ENCODE peak calls at places on chromosomes 6 and 20, in nine cellular contexts. A, U, D, E, P, R, H, W and Z are unnamed samples.

GRCh38 chr20:19828233-19828632 is 70.2 kb downstream of the RIN2 start:
- DNase-seq in A (peak), U (peak), D (no peak), E (no peak), P (no peak), R (no peak), H (no peak), W (no peak), Z (no peak)

GRCh38 chr6:89299451-89299850 is 15.6 kb downstream of the GABRR2 start:
- DNase-seq in A (peak), U (peak), D (no peak), E (no peak), P (no peak), R (no peak), H (no peak), W (no peak), Z (no peak)

GRCh38 chr20:2937902-2938301 is 64.6 kb downstream of the PTPRA start:
- DNase-seq in A (no peak), U (no peak), D (no peak), E (no peak), P (no peak), R (no peak), H (no peak), W (no peak), Z (no peak)

GRCh38 chr6:82619573-82619972 is 256.0 kb downstream of the TPBG start:
- DNase-seq in A (no peak), U (no peak), D (no peak), E (no peak), P (no peak), R (no peak), H (no peak), W (no peak), Z (no peak)

GRCh38 chr6:9463311-9463710 is 951.6 kb downstream of the TFAP2A start:
- DNase-seq in A (no peak), U (no peak), D (no peak), E (no peak), P (no peak), R (no peak), H (no peak), W (no peak), Z (no peak)

GRCh38 chr6:73152998-73153757 is 72.1 kb downstream of the KHDC1L start:
- DNase-seq in A (peak), U (peak), D (no peak), E (no peak), P (no peak), R (no peak), H (no peak), W (no peak), Z (no peak)

GRCh38 chr20:12575352-12576095 is 433.2 kb upstream of the SPTLC3 start:
- DNase-seq in A (no peak), U (no peak), D (no peak), E (peak), P (no peak), R (peak), H (no peak), W (no peak), Z (no peak)

GRCh38 chr6:152136449-152136825 is 329.0 kb downstream of the ESR1 start:
- DNase-seq in A (peak), U (no peak), D (no peak), E (no peak), P (no peak), R (no peak), H (no peak), W (no peak), Z (no peak)

GRCh38 chr20:33566781-33567603 is 77.1 kb downstream of the CBFA2T2 start:
- DNase-seq in A (no peak), U (no peak), D (no peak), E (no peak), P (no peak), R (no peak), H (no peak), W (no peak), Z (no peak)

GRCh38 chr6:48744948-48745347 is 634.0 kb upstream of the PTCHD4 start:
- DNase-seq in A (peak), U (peak), D (no peak), E (no peak), P (no peak), R (no peak), H (no peak), W (no peak), Z (no peak)

GRCh38 chr6:26217714-26218075 is 130.5 kb downstream of the HFE start:
- DNase-seq in A (peak), U (peak), D (no peak), E (peak), P (no peak), R (no peak), H (no peak), W (no peak), Z (no peak)

GRCh38 chr6:44661221-44661609 is 273.7 kb downstream of the CDC5L start:
- DNase-seq in A (no peak), U (peak), D (no peak), E (no peak), P (no peak), R (no peak), H (no peak), W (no peak), Z (no peak)

GRCh38 chr6:51857134-51857533 is 230.3 kb downstream of the PKHD1 start:
- DNase-seq in A (no peak), U (no peak), D (no peak), E (no peak), P (no peak), R (no peak), H (no peak), W (no peak), Z (no peak)

GRCh38 chr20:19976595-19977372 is 40.4 kb upstream of the NAA20 start:
- DNase-seq in A (peak), U (peak), D (peak), E (peak), P (no peak), R (peak), H (peak), W (no peak), Z (no peak)

GRCh38 chr6:85047818-85048217 is 283.4 kb upstream of the TBX18 start:
- DNase-seq in A (no peak), U (peak), D (no peak), E (no peak), P (no peak), R (no peak), H (no peak), W (no peak), Z (no peak)

GRCh38 chr20:61535536-61535935 is 283.5 kb downstream of the CDH4 start:
- DNase-seq in A (no peak), U (no peak), D (no peak), E (no peak), P (no peak), R (no peak), H (no peak), W (no peak), Z (no peak)

DNA sequence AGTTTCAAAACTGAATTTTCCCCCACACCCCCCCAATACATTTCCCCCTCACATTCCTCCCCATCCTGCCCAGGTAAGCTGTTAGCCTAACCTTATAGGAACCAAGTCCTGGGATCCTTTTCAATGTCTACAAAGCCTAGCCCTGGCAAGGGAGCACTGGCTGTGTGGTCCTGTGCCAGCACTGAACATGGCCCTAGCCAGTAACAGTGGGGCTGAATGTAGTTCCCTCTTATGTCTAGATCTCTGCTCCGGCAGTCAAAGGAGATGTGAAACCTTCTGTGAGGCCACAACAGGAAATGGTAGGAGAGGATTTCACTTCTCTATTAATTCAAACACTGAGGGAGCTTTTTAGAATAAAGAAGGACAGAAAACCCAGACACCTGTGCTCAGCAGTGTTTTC is 3.4 kb upstream of the HLA-DMB start:
- DNase-seq in A (no peak), U (no peak), D (peak), E (no peak), P (no peak), R (no peak), H (no peak), W (peak), Z (no peak)
- H3K4me3 ChIP-seq in A (no peak), U (no peak), D (no peak), E (no peak), P (peak), R (no peak), H (no peak), W (peak), Z (peak)

DNA sequence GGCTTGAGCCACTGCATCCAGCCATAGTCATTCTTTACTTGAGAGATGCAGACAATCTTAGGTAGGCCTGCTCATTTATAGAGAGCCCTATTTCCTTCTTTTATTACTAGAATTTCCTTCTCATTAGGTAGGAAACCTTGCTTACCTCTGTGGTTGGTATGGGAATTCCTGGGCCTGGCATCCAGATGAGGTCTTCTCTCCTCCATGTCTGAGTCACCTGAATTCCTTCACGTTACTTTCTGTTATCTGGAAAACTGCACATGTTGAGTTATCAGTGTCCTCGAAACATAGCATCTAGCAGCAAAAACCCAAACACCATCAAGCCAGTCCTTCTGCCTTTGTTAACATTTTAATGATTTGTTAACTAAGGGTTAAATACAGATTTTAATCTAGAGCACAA is 2.2 kb downstream of the ZNFX1 start:
- DNase-seq in A (no peak), U (no peak), D (no peak), E (no peak), P (no peak), R (no peak), H (no peak), W (no peak), Z (no peak)
- H3K4me3 ChIP-seq in A (no peak), U (peak), D (no peak), E (no peak), P (peak), R (peak), H (no peak), W (peak), Z (no peak)

DNA sequence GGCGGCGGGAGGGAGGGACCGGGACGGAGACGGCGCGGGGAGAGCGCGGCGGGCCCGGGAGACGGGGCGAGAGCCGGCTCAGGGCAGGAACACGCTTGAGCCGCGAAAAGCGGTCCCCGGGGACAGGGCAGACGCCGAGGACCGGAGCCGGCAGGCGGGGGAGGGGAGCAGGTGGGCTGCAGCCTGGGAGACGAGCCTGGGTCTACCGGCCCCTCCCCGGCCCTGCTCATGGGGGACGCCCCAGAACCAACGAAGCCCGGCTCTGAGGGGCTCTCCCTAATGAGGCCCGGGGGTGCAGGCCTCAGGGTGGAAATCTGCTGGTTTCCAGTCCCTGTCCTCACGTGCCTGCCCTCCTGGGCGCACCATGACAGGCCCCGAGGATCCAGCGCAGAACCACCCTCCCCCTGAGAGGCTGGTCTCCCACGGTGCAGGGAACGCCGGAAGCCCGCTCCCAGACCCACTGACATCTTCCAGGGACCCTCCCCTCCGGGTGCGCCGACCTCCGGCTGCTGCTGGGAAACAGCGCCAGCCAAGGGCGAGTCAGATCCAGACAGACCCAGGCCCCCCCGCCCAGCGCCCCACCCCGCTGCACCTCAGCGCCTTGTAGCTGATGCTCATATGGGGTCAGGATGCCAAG is 568 bp upstream of the EEF1A2 start:
- DNase-seq in A (no peak), U (no peak), D (no peak), E (peak), P (no peak), R (peak), H (no peak), W (no peak), Z (no peak)
- H3K4me3 ChIP-seq in A (no peak), U (peak), D (no peak), E (no peak), P (no peak), R (peak), H (peak), W (no peak), Z (no peak)

GRCh38 chr6:118708736-118709135 is 57.3 kb upstream of the CEP85L start:
- DNase-seq in A (peak), U (peak), D (no peak), E (no peak), P (no peak), R (no peak), H (no peak), W (no peak), Z (no peak)
- H3K4me3 ChIP-seq in A (peak), U (peak), D (peak), E (no peak), P (peak), R (peak), H (peak), W (peak), Z (peak)

DNA sequence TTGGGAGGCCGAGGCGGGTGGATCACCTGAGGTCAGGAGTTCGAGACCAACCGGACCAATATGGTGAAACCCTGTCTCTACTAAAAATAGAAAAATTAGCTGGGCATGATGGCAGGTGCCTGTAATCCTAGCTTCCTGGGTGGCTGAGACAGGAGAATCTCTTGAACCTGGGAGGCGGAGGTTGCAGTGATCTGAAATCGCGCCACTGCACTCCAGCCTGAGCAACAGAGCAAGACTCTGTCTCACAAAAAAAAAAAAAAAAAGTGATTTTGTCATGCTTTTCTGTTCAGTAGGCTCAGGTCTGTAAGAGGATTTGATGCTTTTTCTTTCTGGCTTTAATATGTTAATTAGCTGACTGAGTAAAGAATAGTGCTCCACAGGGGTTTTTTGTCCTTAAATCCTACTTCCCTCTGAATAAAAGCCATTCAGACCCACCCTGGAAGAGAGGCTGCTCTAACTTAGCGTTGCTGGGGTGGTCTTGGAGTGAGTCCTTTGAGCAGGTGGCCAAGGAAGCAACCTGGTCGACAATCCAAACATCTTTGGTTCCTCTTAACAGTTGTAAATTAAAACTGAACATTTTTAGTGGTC is 19.0 kb downstream of the MCM8 start:
- DNase-seq in A (no peak), U (no peak), D (no peak), E (no peak), P (no peak), R (no peak), H (no peak), W (no peak), Z (no peak)
- H3K4me3 ChIP-seq in A (no peak), U (no peak), D (no peak), E (no peak), P (no peak), R (no peak), H (no peak), W (no peak), Z (no peak)

DNA sequence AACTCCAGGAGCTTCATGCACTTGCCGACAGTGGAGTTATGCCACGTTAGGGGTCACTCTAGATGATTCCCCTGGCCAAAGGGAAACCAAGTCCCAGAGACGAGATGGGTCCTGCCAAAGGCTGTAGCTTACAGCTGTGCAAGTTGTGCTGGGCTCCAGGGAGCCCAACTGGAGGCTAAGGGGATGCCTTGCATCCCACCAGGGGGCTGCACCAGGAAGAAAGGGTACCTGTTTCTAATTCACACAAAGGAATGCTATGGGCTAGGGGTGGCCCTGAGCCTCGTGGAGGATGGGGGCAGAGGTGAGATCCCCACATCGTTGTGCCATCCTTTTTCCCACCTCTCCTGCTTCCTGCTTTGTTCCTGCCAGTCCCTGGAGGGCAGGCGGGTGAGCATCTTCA is 23.7 kb upstream of the SCRT2 start:
- DNase-seq in A (no peak), U (no peak), D (no peak), E (no peak), P (no peak), R (no peak), H (peak), W (no peak), Z (no peak)
- H3K4me3 ChIP-seq in A (no peak), U (no peak), D (no peak), E (no peak), P (no peak), R (no peak), H (no peak), W (no peak), Z (no peak)

GRCh38 chr20:44491635-44492395 is 16.1 kb downstream of the TTPAL start:
- DNase-seq in A (peak), U (peak), D (no peak), E (peak), P (peak), R (peak), H (peak), W (no peak), Z (peak)

GRCh38 chr20:44494681-44495080 is 19.0 kb downstream of the TTPAL start:
- DNase-seq in A (no peak), U (peak), D (no peak), E (no peak), P (no peak), R (no peak), H (no peak), W (no peak), Z (no peak)

GRCh38 chr20:44495257-44495656 is 19.6 kb downstream of the TTPAL start:
- DNase-seq in A (peak), U (peak), D (no peak), E (no peak), P (no peak), R (no peak), H (no peak), W (no peak), Z (no peak)

GRCh38 chr20:44495802-44496481 is 20.3 kb downstream of the TTPAL start:
- DNase-seq in A (peak), U (peak), D (no peak), E (no peak), P (no peak), R (no peak), H (no peak), W (no peak), Z (no peak)

DNA sequence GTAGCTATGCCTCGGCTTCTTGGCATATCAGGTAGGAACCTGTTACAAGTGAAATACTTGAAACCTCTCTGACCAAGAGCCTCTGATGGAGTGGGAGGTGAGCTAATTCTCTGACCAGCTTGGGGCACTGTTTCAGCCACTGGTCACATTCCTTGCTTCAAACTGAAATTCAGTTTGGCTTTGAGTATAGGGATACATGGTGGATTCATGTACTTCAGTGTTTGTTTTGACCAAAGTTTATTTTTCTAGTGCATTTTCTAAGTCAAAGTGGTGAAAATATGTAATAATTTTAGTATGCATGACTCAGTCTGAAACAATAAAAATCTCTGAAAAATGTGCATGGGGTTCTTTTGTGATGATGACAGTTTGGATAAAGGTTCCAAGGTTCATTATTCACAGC is 18.6 kb downstream of the TTPAL start:
- DNase-seq in A (peak), U (peak), D (no peak), E (no peak), P (no peak), R (no peak), H (no peak), W (no peak), Z (no peak)
- H3K4me3 ChIP-seq in A (no peak), U (no peak), D (no peak), E (no peak), P (no peak), R (no peak), H (no peak), W (no peak), Z (no peak)

GRCh38 chr6:159693894-159694545 is 979 bp upstream of the SOD2 start:
- DNase-seq in A (peak), U (no peak), D (peak), E (peak), P (no peak), R (no peak), H (no peak), W (peak), Z (peak)
- H3K4me3 ChIP-seq in A (peak), U (peak), D (peak), E (peak), P (peak), R (peak), H (peak), W (peak), Z (peak)